ENCODE peak calls at places on chromosomes 11 and 22, in seven cellular contexts. U, L, V, A, S, K and D are unnamed samples. For H3K36me3, the result is how much of the 10 kb centered on the place peaks cover.

GRCh38 chr11:33525789-33526188 is 174.8 kb downstream of the C11orf91 start:
- DNase-seq in U (no peak), L (no peak), V (no peak), A (no peak), S (peak), K (no peak), D (no peak)

GRCh38 chr11:70302086-70302752 is 31.7 kb downstream of the PPFIA1 start:
- DNase-seq in U (no peak), L (no peak), V (no peak), A (no peak), S (no peak), K (no peak), D (no peak)

GRCh38 chr11:46857666-46858065 is 11.6 kb upstream of the CKAP5 start:
- DNase-seq in U (no peak), L (no peak), V (no peak), A (no peak), S (no peak), K (no peak), D (no peak)

GRCh38 chr11:105130189-105130813 is 9.3 kb downstream of the CARD18 start:
- DNase-seq in U (no peak), L (no peak), V (no peak), A (no peak), S (no peak), K (no peak), D (no peak)

GRCh38 chr11:35622070-35622469 is 3.8 kb downstream of the FJX1 start:
- DNase-seq in U (peak), L (no peak), V (no peak), A (no peak), S (no peak), K (no peak), D (peak)

GRCh38 chr11:102794382-102794781 is 3.6 kb downstream of the MMP1 start:
- DNase-seq in U (peak), L (no peak), V (no peak), A (no peak), S (no peak), K (no peak), D (peak)

GRCh38 chr11:46422588-46422987 is 31.0 kb upstream of the CHRM4 start:
- DNase-seq in U (no peak), L (no peak), V (no peak), A (no peak), S (no peak), K (no peak), D (no peak)

GRCh38 chr11:61959678-61960077 is 7.8 kb downstream of the FTH1 start:
- DNase-seq in U (no peak), L (no peak), V (no peak), A (peak), S (no peak), K (no peak), D (peak)

GRCh38 chr11:1227551-1228182 is 4.8 kb downstream of the MUC5B start:
- DNase-seq in U (no peak), L (no peak), V (peak), A (peak), S (no peak), K (no peak), D (no peak)

GRCh38 chr22:45602004-45602733 is 69.5 kb upstream of the ATXN10 start:
- DNase-seq in U (no peak), L (no peak), V (peak), A (no peak), S (no peak), K (no peak), D (no peak)

GRCh38 chr11:126102436-126102894 is 39.8 kb upstream of the CDON start:
- DNase-seq in U (no peak), L (no peak), V (peak), A (peak), S (no peak), K (no peak), D (no peak)

GRCh38 chr22:46083383-46084350 is 66.7 kb upstream of the PPARA start:
- DNase-seq in U (no peak), L (no peak), V (peak), A (peak), S (no peak), K (no peak), D (peak)

GRCh38 chr11:99142237-99142636 is 121.5 kb downstream of the CNTN5 start:
- DNase-seq in U (no peak), L (no peak), V (no peak), A (no peak), S (no peak), K (no peak), D (no peak)

GRCh38 chr11:43774786-43775185 is 94.2 kb downstream of the HSD17B12 start:
- DNase-seq in U (no peak), L (no peak), V (no peak), A (no peak), S (no peak), K (no peak), D (no peak)

GRCh38 chr11:43770173-43770572 is 89.6 kb downstream of the HSD17B12 start:
- DNase-seq in U (no peak), L (no peak), V (no peak), A (no peak), S (no peak), K (no peak), D (no peak)

DNA sequence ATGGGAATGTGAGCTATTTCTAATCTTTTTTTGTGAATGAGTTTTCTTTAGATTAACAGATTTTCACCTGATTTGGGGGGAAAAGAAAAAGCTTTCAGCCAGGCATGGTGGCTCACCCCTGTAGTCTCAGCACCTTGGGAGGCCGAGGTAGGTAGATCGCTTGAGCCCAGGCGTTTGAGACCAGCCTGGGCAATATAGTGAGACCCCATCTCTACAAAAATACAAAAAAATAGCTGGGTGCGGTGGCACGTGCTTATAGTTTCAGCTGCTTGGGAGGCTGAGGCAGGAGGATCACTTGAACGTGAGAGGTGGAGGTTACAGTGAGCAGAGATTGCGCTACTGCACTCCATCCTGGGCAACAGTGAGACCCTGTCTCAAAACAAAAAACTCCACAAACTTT is 92.2 kb downstream of the HSD17B12 start:
- DNase-seq in U (no peak), L (no peak), V (no peak), A (no peak), S (no peak), K (no peak), D (no peak)
- H3K36me3 ChIP-seq in U (under half), L (under half), V (under half), A (under half), S (under half), K (under half), D (under half)

GRCh38 chr22:44024288-44024908 is at the start of gene PARVB:
- DNase-seq in U (peak), L (no peak), V (peak), A (peak), S (no peak), K (no peak), D (no peak)
- H3K4me3 ChIP-seq in U (peak), L (peak), V (peak), A (peak), S (peak), K (no peak), D (peak)

DNA sequence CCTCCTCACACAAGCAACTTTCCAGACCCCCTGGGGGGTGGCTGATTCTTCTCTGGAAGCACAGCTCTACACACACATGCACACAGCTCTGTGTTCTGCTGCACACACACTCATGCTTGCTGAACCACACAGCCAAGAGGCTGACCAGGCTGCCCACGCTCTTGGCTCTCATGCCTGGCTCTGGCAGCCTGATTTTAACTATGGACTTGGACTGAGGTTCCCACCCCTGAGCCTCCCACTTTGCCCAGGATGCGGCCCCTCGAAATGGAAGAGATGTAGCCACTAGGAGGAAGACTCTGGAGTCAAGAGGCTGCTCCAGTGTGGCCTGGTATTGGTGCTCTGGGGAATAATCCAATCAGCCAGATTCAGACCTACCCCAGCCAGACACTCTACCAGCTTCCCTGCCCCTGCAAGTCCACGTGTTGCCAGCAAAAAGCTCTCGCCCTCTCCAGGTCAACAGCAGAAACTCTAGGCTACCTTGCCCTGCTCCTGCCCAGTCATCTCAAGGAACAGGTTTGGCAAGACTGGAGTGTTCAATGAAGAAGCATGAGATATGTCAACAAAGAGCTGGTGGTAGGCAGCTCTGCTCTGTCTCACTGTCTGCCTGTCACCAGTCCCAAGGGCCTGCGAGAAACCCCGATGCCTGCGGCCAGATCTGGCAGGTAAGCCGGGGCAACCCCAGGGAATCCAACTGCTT is 8.8 kb upstream of the CASTOR1 start:
- DNase-seq in U (no peak), L (no peak), V (peak), A (peak), S (no peak), K (no peak), D (no peak)
- H3K36me3 ChIP-seq in U (under half), L (half or more), V (half or more), A (half or more), S (under half), K (under half), D (half or more)

DNA sequence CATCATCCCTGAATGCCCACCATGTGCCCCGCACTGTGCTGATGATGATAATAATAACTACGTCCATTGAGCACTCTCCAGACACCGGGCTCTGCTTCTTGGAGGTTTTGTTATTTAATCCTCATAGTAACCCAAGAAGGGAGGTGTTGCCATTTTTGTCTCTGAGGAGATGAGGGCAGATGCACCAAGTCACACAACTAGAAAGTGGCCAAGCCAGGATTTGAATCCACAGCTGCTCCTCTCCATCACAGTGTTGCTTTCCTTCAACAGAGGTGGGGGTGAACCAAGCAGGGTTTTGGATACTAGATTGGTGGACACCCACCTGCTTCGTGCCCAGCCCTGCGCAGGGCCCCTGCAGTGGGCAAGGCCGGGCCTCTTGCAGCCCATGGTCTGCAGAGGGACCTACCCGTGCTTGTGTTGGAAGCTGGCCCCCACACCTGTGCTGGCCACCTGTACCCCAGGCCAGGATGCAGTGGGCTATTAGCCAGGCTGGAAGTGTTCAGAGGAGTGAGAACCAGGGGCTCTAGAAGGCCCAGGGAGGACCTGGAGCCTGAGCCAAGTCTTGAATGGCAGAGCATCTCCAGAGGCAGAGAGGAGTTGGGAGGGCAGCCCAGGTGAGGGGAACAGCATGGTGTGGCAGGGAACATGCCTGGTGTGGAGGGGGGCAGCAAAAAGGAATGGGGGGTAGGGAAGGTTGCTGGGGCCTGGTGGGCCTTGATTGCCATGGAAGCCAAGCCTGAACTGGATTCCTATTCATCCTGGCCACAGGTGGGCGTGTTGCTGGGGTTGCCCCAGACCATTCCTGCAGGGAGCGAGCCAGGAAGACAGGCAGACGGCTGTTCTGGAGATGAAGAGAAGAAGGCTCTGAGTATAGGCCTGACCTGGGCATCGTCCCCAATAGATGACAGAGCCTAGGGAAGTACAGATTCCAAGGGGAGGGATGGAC is 2.7 kb upstream of the DPP3 start:
- DNase-seq in U (no peak), L (no peak), V (no peak), A (peak), S (no peak), K (no peak), D (no peak)
- H3K4me3 ChIP-seq in U (no peak), L (no peak), V (no peak), A (no peak), S (no peak), K (no peak), D (no peak)

GRCh38 chr22:41341012-41341411 is 39.7 kb downstream of the ZC3H7B start:
- DNase-seq in U (no peak), L (no peak), V (no peak), A (no peak), S (no peak), K (no peak), D (no peak)
- H3K36me3 ChIP-seq in U (under half), L (under half), V (half or more), A (half or more), S (under half), K (under half), D (half or more)

GRCh38 chr11:128690746-128691091 is 3.2 kb upstream of the FLI1 start:
- DNase-seq in U (peak), L (no peak), V (peak), A (no peak), S (no peak), K (no peak), D (no peak)

GRCh38 chr11:128689946-128690745 is 3.7 kb upstream of the FLI1 start:
- DNase-seq in U (peak), L (no peak), V (peak), A (no peak), S (no peak), K (no peak), D (no peak)

GRCh38 chr11:128692750-128693578 is 908 bp upstream of the FLI1 start:
- DNase-seq in U (peak), L (no peak), V (peak), A (peak), S (no peak), K (no peak), D (peak)

GRCh38 chr11:128689586-128689945 is 4.3 kb upstream of the FLI1 start:
- DNase-seq in U (peak), L (no peak), V (no peak), A (no peak), S (no peak), K (no peak), D (no peak)

GRCh38 chr11:128691802-128692749 is 1.8 kb upstream of the FLI1 start:
- DNase-seq in U (peak), L (no peak), V (no peak), A (no peak), S (no peak), K (no peak), D (no peak)
- H3K4me3 ChIP-seq in U (peak), L (peak), V (peak), A (peak), S (peak), K (no peak), D (peak)

DNA sequence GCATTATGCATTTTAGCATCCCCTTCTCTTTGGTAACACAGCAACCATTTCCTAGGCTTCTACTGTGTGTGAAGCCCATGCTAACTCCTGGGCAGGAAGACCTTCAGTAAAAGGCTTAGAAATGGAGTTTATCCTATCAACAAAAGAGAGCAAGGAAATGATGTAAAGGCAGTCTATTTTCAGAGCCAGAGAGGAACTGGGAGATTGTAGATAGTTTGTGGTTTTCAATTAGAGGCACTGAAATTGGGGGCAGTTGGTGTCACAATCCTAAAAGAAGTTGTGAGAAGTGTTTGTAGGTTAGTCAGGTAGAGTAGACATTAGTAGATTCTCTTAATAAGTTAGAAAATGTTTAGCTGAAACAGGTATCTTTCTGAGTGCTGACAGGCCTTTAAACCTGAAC is 7.1 kb downstream of the ACAD8 start:
- DNase-seq in U (no peak), L (no peak), V (no peak), A (no peak), S (no peak), K (no peak), D (no peak)
- H3K36me3 ChIP-seq in U (under half), L (under half), V (half or more), A (half or more), S (under half), K (under half), D (under half)

DNA sequence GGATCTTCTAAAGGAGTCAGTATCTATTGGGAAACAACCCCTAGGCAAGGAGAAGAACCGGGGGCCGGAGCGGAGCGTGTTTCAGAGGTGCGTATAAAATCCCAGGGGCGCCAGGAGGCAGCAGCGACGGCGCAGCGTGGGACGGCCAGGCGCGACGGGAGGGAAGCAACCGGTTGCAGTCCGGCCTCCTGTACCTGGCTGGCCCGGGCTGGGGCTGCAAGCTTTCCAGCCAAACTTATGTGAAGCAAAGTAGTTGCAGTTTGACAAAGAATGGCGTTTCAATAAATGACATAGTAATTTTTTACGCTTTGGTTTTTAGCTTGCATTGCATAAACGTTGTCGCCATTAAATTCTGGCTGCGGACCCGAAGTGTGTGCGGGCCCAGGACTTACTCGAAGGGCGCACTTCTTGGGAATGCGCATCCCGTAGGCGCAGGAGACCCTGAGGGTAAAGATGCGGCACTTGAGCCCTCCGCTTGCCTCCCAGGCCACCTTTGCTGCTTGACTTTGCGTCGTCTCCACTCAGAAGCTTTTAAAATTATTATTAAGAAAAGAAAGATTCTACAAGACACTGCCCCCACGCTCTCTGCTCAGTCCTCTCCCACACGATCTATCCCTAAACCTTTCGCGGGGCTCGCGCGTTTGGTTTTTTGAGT is 1.5 kb upstream of the WT1 start:
- DNase-seq in U (peak), L (no peak), V (no peak), A (no peak), S (no peak), K (no peak), D (no peak)
- H3K4me3 ChIP-seq in U (no peak), L (no peak), V (peak), A (no peak), S (peak), K (no peak), D (no peak)